ENCODE peak calls at places on chromosomes 2 and 18, in six cellular contexts. Q, D, J, U, A and O are unnamed samples.

GRCh38 chr2:176527141-176527901 is 258.1 kb downstream of the MTX2 start:
- DNase-seq in Q (no peak), A (no peak), U (no peak), D (no peak), J (no peak), O (no peak)

GRCh38 chr18:45106331-45106774 is 425.7 kb downstream of the SETBP1 start:
- DNase-seq in D (peak; percentile 31), J (peak; percentile 56), Q (no peak), A (no peak), U (no peak), O (no peak)

GRCh38 chr2:234881413-234882241 is 70.2 kb upstream of the SH3BP4 start:
- DNase-seq in D (peak; percentile 74), U (peak; percentile 11), A (peak; percentile 94), J (peak; percentile 86), Q (no peak), O (no peak)

GRCh38 chr18:52288403-52289004 is 51.5 kb upstream of the DCC start:
- DNase-seq in A (no peak), U (no peak), J (no peak), Q (no peak), D (no peak), O (peak; percentile 48)

GRCh38 chr2:235793163-235793752 is 299.4 kb downstream of the AGAP1 start:
- DNase-seq in D (peak; percentile 8), A (no peak), U (no peak), J (no peak), Q (no peak), O (peak; percentile 4)

GRCh38 chr18:48853588-48853987 is 97.2 kb downstream of the SMAD7 start:
- DNase-seq in U (no peak), D (no peak), A (no peak), J (no peak), Q (no peak), O (no peak)

GRCh38 chr2:3692375-3692774 is 11.0 kb upstream of the DCDC2C start:
- DNase-seq in J (no peak), D (no peak), A (peak; percentile 51), U (no peak), Q (no peak), O (peak; percentile 38)

GRCh38 chr2:25301453-25302352 is 40.0 kb downstream of the DNMT3A start:
- DNase-seq in Q (no peak), A (peak; percentile 6), D (peak; percentile 58), U (peak; percentile 32), J (peak; percentile 29), O (no peak)

GRCh38 chr2:38099096-38099997 is 23.4 kb upstream of the CYP1B1 start:
- DNase-seq in J (no peak), U (no peak), A (no peak), Q (no peak), D (peak; percentile 27), O (no peak)

GRCh38 chr2:233092446-233093438 is 32.6 kb downstream of the INPP5D start:
- DNase-seq in U (no peak), A (no peak), Q (no peak), D (no peak), J (no peak), O (no peak)

GRCh38 chr2:165594231-165594934 is 124.9 kb downstream of the CSRNP3 start:
- DNase-seq in U (no peak), D (no peak), A (no peak), J (no peak), Q (no peak), O (no peak)

GRCh38 chr2:176772816-176773215 is 439.8 kb upstream of the HNRNPA3 start:
- DNase-seq in J (no peak), U (no peak), Q (no peak), D (no peak), A (no peak), O (no peak)

GRCh38 chr2:234951386-234952269 is at the start of gene SH3BP4:
- DNase-seq in A (no peak), U (peak; percentile 16), D (peak; percentile 94), J (peak; percentile 86), Q (no peak), O (peak; percentile 65)

GRCh38 chr2:39730685-39731302 is 48.3 kb downstream of the THUMPD2 start:
- DNase-seq in U (no peak), Q (no peak), A (peak; percentile 10), D (no peak), J (no peak), O (peak; percentile 65)

GRCh38 chr2:232874677-232875223 is 4.7 kb downstream of the SNORC start:
- DNase-seq in D (no peak), U (no peak), Q (no peak), J (no peak), A (no peak), O (no peak)

GRCh38 chr2:10548626-10549025 is 100.5 kb upstream of the ODC1 start:
- DNase-seq in D (peak; percentile 47), J (no peak), A (no peak), U (no peak), Q (no peak), O (no peak)

GRCh38 chr18:62796216-62796621 is 80.9 kb downstream of the PHLPP1 start:
- DNase-seq in Q (no peak), U (no peak), J (no peak), A (no peak), D (no peak), O (no peak)

GRCh38 chr18:12246849-12247808 is 7.0 kb upstream of the CIDEA start:
- DNase-seq in U (no peak), D (peak; percentile 17), A (no peak), Q (no peak), J (no peak), O (no peak)

GRCh38 chr2:117536139-117536538 is 278.4 kb upstream of the DDX18 start:
- DNase-seq in U (no peak), Q (no peak), J (no peak), A (no peak), D (peak; percentile 2), O (no peak)

GRCh38 chr18:29034113-29034856 is 857.4 kb upstream of the CDH2 start:
- DNase-seq in D (peak; percentile 17), A (no peak), U (no peak), J (no peak), Q (no peak), O (no peak)

GRCh38 chr2:181540421-181540820 is 83.2 kb downstream of the ITGA4 start:
- DNase-seq in U (no peak), D (no peak), Q (no peak), J (no peak), A (no peak), O (no peak)

GRCh38 chr2:64978514-64979268 is 10.5 kb upstream of the SLC1A4 start:
- DNase-seq in D (peak; percentile 35), U (no peak), Q (no peak), A (peak; percentile 6), J (no peak), O (no peak)

GRCh38 chr18:59218018-59218417 is 1.9 kb upstream of the GRP start:
- DNase-seq in Q (no peak), J (no peak), A (no peak), U (no peak), D (no peak), O (no peak)

GRCh38 chr18:24402209-24402785 is 4.7 kb upstream of the OSBPL1A start:
- DNase-seq in A (no peak), U (no peak), D (no peak), Q (no peak), J (no peak), O (no peak)

GRCh38 chr18:23662309-23663263 is at the start of gene ANKRD29:
- DNase-seq in Q (no peak), A (no peak), J (peak; percentile 35), U (peak; percentile 25), D (peak; percentile 77), O (peak; percentile 69)

GRCh38 chr18:74994502-74995403 is 214.2 kb downstream of the PTGR3 start:
- DNase-seq in A (no peak), D (no peak), U (no peak), Q (no peak), J (no peak), O (no peak)

GRCh38 chr2:100819365-100820345 is at the start of gene NPAS2:
- DNase-seq in J (peak; percentile 77), D (peak; percentile 76), A (no peak), Q (no peak), U (peak; percentile 9), O (peak; percentile 5)

GRCh38 chr2:63743976-63744331 is 97.7 kb upstream of the UGP2 start:
- DNase-seq in J (no peak), A (no peak), U (no peak), D (no peak), Q (no peak), O (no peak)

GRCh38 chr18:78641689-78642231 is 337.9 kb upstream of the SALL3 start:
- DNase-seq in J (no peak), U (no peak), D (no peak), A (no peak), Q (no peak), O (peak; percentile 66)

GRCh38 chr18:79402977-79403722 is 7.4 kb downstream of the NFATC1 start:
- DNase-seq in D (peak; percentile 36), Q (no peak), A (no peak), J (peak; percentile 61), U (no peak), O (peak; percentile 59)

GRCh38 chr2:217901826-217902225 is 101.0 kb downstream of the TNS1 start:
- DNase-seq in Q (no peak), J (peak; percentile 14), U (no peak), D (peak; percentile 68), A (no peak), O (no peak)

GRCh38 chr2:162043132-162043531 is 30.9 kb downstream of the DPP4 start:
- DNase-seq in A (no peak), Q (no peak), U (no peak), J (no peak), D (no peak), O (no peak)

GRCh38 chr2:11842324-11842723 is 95.9 kb downstream of the LPIN1 start:
- DNase-seq in Q (no peak), J (no peak), A (no peak), U (no peak), D (no peak), O (no peak)

GRCh38 chr2:201471732-201472395 is 20.3 kb downstream of the STRADB start:
- DNase-seq in A (no peak), D (peak; percentile 84), Q (no peak), J (peak; percentile 85), U (no peak), O (no peak)

GRCh38 chr2:12034303-12034861 is 287.9 kb downstream of the LPIN1 start:
- DNase-seq in A (no peak), J (no peak), D (no peak), U (no peak), Q (no peak), O (no peak)

GRCh38 chr2:226552571-226553285 is 246.9 kb downstream of the IRS1 start:
- DNase-seq in Q (no peak), A (no peak), U (no peak), J (peak; percentile 47), D (peak; percentile 57), O (no peak)